ENCODE peak calls at places on chromosomes 2 and 18, in six cellular contexts. K is CD8-positive, alpha-beta memory T cell; P is kidney tubule cell; B is NCI-H748 treated with DMSO at 0.1 percent for 48 hours; V is kidney epithelial cell; T is NCI-H460. U is an unnamed sample.
A peak's percentile ranks its signal among the peaks of the same experiment; 100 is the strongest.

GRCh38 chr2:200308421-200309295 is 2.2 kb downstream of the SPATS2L start:
- DNase-seq in K (no peak), P (peak; percentile 31), B (no peak), V (no peak), T (no peak), U (peak; percentile 25)

GRCh38 chr2:42342061-42342794 is 18.8 kb downstream of the COX7A2L start:
- DNase-seq in K (no peak), P (peak; percentile 96), B (no peak), V (peak; percentile 79), T (no peak), U (peak; percentile 78)

GRCh38 chr18:47930086-47930843 is at the start of gene SMAD2:
- DNase-seq in K (peak; percentile 69), P (peak; percentile 90), B (peak; percentile 75), V (no peak), T (peak; percentile 71), U (peak; percentile 87)

GRCh38 chr2:127121776-127122176 is 14.8 kb upstream of the BIN1 start:
- DNase-seq in K (no peak), P (no peak), B (no peak), V (no peak), T (no peak), U (no peak)

GRCh38 chr2:158153270-158154015 is 51.8 kb downstream of the UPP2 start:
- DNase-seq in K (no peak), P (no peak), B (no peak), V (no peak), T (no peak), U (no peak)

GRCh38 chr2:12534646-12535263 is 182.0 kb upstream of the TRIB2 start:
- DNase-seq in K (no peak), P (peak; percentile 95), B (no peak), V (peak; percentile 88), T (no peak), U (peak; percentile 94)

GRCh38 chr2:120937736-120938131 is 202.1 kb downstream of the GLI2 start:
- DNase-seq in K (no peak), P (no peak), B (no peak), V (no peak), T (no peak), U (no peak)

GRCh38 chr2:65788556-65788955 is 356.2 kb upstream of the SPRED2 start:
- DNase-seq in K (no peak), P (no peak), B (no peak), V (no peak), T (no peak), U (no peak)

GRCh38 chr2:220228310-220229006 is 601.0 kb downstream of the SLC4A3 start:
- DNase-seq in K (no peak), P (peak; percentile 95), B (peak; percentile 30), V (peak; percentile 95), T (peak; percentile 48), U (peak; percentile 91)

GRCh38 chr2:151976945-151977353 is 121.9 kb downstream of the CACNB4 start:
- DNase-seq in K (no peak), P (no peak), B (no peak), V (no peak), T (no peak), U (no peak)

GRCh38 chr2:55761024-55761423 is 67.4 kb upstream of the PNPT1 start:
- DNase-seq in K (no peak), P (no peak), B (no peak), V (no peak), T (no peak), U (peak; percentile 23)

GRCh38 chr2:191190439-191190838 is 39.6 kb upstream of the STAT4 start:
- DNase-seq in K (no peak), P (no peak), B (no peak), V (no peak), T (no peak), U (no peak)

GRCh38 chr18:69580107-69580506 is 179.4 kb downstream of the DOK6 start:
- DNase-seq in K (no peak), P (no peak), B (no peak), V (no peak), T (no peak), U (no peak)

GRCh38 chr18:44742741-44743311 is 62.1 kb downstream of the SETBP1 start:
- DNase-seq in K (no peak), P (peak; percentile 81), B (peak; percentile 97), V (peak; percentile 35), T (no peak), U (no peak)

GRCh38 chr2:236054125-236054524 is 114.1 kb downstream of the GBX2 start:
- DNase-seq in K (no peak), P (no peak), B (no peak), V (no peak), T (no peak), U (peak; percentile 9)

GRCh38 chr2:240452471-240453256 is 17.2 kb downstream of the GPC1 start:
- DNase-seq in K (no peak), P (peak; percentile 53), B (peak; percentile 21), V (no peak), T (peak; percentile 77), U (peak; percentile 39)

GRCh38 chr2:169208026-169208425 is 138.7 kb downstream of the DHRS9 start:
- DNase-seq in K (no peak), P (no peak), B (no peak), V (no peak), T (no peak), U (no peak)

GRCh38 chr18:41989508-41989907 is 34.5 kb downstream of the PIK3C3 start:
- DNase-seq in K (no peak), P (no peak), B (peak; percentile 95), V (no peak), T (no peak), U (no peak)

U was measured in mammary epithelial cell.